ENCODE peak calls at places on chromosomes 2 and 18, in four cellular contexts. Y is fibroblast of pulmonary artery, A is Calu3, X is HEK293T. O is an unnamed sample.

GRCh38 chr2:181368036-181368435 is 89.2 kb upstream of the ITGA4 start:
- DNase-seq in Y (no peak), A (no peak), X (no peak), O (no peak)

GRCh38 chr18:45464619-45465018 is 150.7 kb upstream of the SLC14A2 start:
- DNase-seq in Y (no peak), A (no peak), X (no peak), O (no peak)

GRCh38 chr2:120707816-120708215 is 27.9 kb upstream of the GLI2 start:
- DNase-seq in Y (no peak), A (no peak), X (no peak), O (no peak)

GRCh38 chr2:187684181-187684580 is 129.9 kb upstream of the TFPI start:
- DNase-seq in Y (no peak), A (no peak), X (no peak), O (no peak)

GRCh38 chr2:74741651-74742050 is 87.6 kb downstream of the SEMA4F start:
- DNase-seq in Y (no peak), A (no peak), X (no peak), O (no peak)

GRCh38 chr18:22585333-22585732 is 167.6 kb upstream of the CTAGE1 start:
- DNase-seq in Y (no peak), A (no peak), X (no peak), O (no peak)

GRCh38 chr2:101012706-101013181 is 10.7 kb downstream of the RPL31 start:
- DNase-seq in Y (peak), A (peak), X (peak), O (no peak)

GRCh38 chr2:12227941-12228608 is 481.6 kb downstream of the LPIN1 start:
- DNase-seq in Y (peak), A (no peak), X (no peak), O (no peak)

O was measured in occipital lobe.